ENCODE peak calls at places on chromosomes 7 and 10, in nine cellular contexts. Q, P, D, R, F, B, G, A and V are unnamed samples.
A peak's percentile ranks its signal among the peaks of the same experiment; 100 is the strongest.

GRCh38 chr7:100372256-100372655 is 1.0 kb upstream of the PILRA start:
- DNase-seq in P (no peak), Q (no peak), G (no peak), A (no peak), F (no peak), R (peak; percentile 52), D (no peak), B (peak; percentile 36), V (no peak)

GRCh38 chr10:116849271-116850057 is at the start of gene ENO4:
- DNase-seq in G (peak; percentile 92), D (peak; percentile 64), R (peak; percentile 65), A (peak; percentile 89), P (no peak), F (peak; percentile 55), B (peak; percentile 84), Q (peak; percentile 78), V (peak; percentile 89)

GRCh38 chr10:30820282-30820991 is 190.9 kb upstream of the LYZL2 start:
- DNase-seq in R (peak; percentile 99), B (peak; percentile 88), D (no peak), G (no peak), A (no peak), F (no peak), P (no peak), Q (no peak), V (peak; percentile 7)

GRCh38 chr10:78727728-78728127 is 341.0 kb upstream of the ZMIZ1 start:
- DNase-seq in R (no peak), Q (no peak), D (peak; percentile 68), F (no peak), G (peak; percentile 92), A (no peak), P (no peak), B (no peak), V (no peak)

GRCh38 chr10:114654829-114655575 is 3.1 kb downstream of the ABLIM1 start:
- DNase-seq in D (no peak), R (peak; percentile 28), B (no peak), G (no peak), P (no peak), F (no peak), Q (no peak), A (no peak), V (no peak)

GRCh38 chr10:123045961-123046731 is 37.3 kb downstream of the ACADSB start:
- DNase-seq in B (no peak), A (no peak), Q (no peak), G (no peak), P (no peak), D (no peak), F (no peak), R (no peak), V (no peak)

GRCh38 chr10:86267286-86268195 is 99.1 kb downstream of the GRID1 start:
- DNase-seq in D (no peak), B (no peak), Q (no peak), G (peak; percentile 0), P (peak; percentile 6), R (no peak), F (no peak), A (no peak), V (no peak)

GRCh38 chr7:129612112-129613015 is 844 bp downstream of the NRF1 start:
- DNase-seq in G (peak; percentile 66), F (peak; percentile 37), A (peak; percentile 23), P (peak; percentile 47), R (peak; percentile 61), Q (no peak), B (peak; percentile 67), D (peak; percentile 56), V (peak; percentile 36)

GRCh38 chr7:130923930-130924329 is 189.9 kb upstream of the KLF14 start:
- DNase-seq in Q (no peak), A (no peak), P (no peak), R (no peak), F (no peak), D (no peak), G (no peak), B (no peak), V (no peak)

GRCh38 chr10:132643709-132644543 is 106.3 kb downstream of the INPP5A start:
- DNase-seq in B (no peak), R (no peak), F (no peak), G (no peak), Q (no peak), D (no peak), A (no peak), P (no peak), V (no peak)

GRCh38 chr7:50335795-50336754 is 31.6 kb downstream of the IKZF1 start:
- DNase-seq in B (no peak), D (no peak), P (peak; percentile 90), R (no peak), A (no peak), F (no peak), Q (no peak), G (no peak), V (peak; percentile 4)

GRCh38 chr10:7659560-7659959 is 7.2 kb downstream of the ITIH5 start:
- DNase-seq in R (peak; percentile 4), P (no peak), B (no peak), G (no peak), F (no peak), Q (no peak), D (no peak), A (no peak), V (no peak)

DNA sequence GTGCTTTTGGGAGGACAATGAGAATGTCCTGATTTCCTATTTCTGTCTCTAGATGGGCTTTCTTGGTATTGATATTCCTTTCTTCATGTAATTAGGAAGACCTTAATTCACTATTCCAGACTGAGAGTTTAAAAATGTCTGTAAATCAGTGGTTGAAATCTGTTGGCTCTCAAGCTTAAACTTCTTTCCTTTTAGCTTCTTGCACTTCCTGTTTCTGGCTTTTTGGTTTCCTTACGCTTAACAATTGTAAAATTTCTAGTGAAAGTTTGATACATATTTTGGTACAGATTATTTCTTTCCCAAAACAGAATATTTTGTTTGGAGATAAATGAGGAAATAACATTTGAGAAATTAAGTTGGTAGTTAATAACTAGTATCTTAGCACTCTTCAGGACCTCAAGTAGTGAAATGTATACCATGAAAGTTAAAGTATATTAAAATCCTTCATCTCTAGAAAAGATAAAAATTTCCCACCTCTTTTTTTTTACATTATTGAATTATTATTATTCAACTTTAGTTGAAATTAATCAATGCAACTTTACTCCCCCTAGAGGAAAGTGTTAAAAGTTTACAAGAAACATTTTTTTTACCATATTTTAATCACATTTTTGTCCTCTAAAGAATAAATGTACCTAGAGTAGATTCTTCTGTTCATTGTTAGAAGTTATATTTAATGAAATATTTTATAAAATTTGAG is 137.2 kb downstream of the PHTF2 start:
- DNase-seq in G (no peak), R (peak; percentile 33), D (no peak), P (no peak), B (peak; percentile 36), Q (no peak), F (no peak), A (no peak), V (no peak)
- TF ChIP-seq CTCF in G (no peak), R (peak; percentile 35), D (peak; percentile 22), P (no peak), B (no peak), Q (peak; percentile 9), F (no peak), A (peak; percentile 69), V (peak; percentile 46)

DNA sequence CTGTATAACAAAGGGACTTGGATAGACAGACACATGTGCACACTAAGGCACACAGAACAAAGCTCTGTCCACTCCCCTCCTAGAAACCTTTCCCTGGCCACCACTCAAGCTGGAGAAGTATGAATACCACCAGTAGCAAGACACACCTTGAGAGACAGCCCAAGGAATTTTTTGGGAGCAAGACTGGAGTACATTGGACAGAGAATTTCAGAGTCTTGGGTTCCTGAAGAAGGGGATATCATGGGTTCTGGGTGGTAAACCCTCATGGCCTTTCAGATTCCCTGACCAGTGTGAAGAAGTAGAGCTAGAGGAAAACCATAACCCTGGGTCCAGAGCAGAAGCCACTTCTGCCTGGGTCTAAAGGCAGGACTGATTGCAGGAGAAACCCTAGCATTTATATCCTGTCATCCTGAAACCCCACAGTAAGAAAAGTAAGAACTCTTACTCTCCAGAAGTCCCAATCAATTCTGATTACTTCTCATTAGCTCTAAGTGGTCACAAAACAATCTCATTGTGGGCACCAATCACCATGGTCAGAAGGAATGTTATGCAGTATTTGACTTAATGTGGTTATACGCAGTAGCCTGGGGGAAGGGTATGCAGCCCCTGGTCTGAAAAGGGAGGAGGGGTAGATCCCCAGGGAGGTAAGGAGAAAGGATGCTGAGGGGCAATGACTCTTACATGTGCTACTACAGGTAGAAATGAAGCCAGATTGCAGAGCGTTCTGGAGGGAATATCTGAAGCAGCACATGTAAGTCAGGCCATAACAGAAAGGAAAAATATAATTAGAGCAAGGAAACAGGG is 20.5 kb upstream of the MACC1 start:
- DNase-seq in A (no peak), B (no peak), G (no peak), P (no peak), R (no peak), Q (no peak), D (no peak), F (no peak), V (no peak)
- TF ChIP-seq CTCF in A (no peak), B (no peak), G (no peak), P (no peak), R (no peak), Q (no peak), D (no peak), F (no peak), V (no peak)

DNA sequence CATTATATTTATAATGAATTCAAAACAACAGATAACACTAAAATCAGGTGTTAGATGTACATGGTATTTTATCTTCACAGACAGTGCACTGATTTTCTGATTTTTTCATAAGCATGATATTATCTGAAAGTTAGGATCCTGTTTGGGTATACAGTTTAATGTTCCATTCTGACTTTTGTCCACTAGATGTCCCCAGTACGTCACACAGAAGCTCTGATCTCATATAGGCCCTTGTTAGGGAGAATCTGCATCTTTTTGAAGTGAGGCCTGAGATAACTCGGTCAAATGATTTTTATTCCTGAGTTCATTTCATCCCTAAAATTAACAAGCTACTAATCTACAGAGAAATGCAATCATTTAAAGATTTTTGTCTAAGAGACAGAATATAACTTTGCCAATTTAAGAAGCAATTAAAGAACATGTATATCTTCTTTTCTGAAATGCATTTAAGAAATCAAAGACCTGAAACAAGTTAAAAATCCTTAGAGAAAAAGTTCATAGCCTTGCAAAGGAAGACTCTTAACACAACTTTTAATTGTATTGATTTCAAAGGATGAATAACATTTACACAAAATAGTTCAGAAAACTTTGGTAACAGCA is 72.0 kb upstream of the TES start:
- DNase-seq in G (no peak), F (peak; percentile 38), P (no peak), R (peak; percentile 83), A (peak; percentile 16), D (peak; percentile 19), Q (peak; percentile 37), B (peak; percentile 85), V (peak; percentile 72)
- TF ChIP-seq CTCF in G (peak; percentile 75), F (peak; percentile 53), P (peak; percentile 84), R (peak; percentile 85), A (peak; percentile 69), D (peak; percentile 78), Q (peak; percentile 69), B (peak; percentile 77), V (peak; percentile 64)

DNA sequence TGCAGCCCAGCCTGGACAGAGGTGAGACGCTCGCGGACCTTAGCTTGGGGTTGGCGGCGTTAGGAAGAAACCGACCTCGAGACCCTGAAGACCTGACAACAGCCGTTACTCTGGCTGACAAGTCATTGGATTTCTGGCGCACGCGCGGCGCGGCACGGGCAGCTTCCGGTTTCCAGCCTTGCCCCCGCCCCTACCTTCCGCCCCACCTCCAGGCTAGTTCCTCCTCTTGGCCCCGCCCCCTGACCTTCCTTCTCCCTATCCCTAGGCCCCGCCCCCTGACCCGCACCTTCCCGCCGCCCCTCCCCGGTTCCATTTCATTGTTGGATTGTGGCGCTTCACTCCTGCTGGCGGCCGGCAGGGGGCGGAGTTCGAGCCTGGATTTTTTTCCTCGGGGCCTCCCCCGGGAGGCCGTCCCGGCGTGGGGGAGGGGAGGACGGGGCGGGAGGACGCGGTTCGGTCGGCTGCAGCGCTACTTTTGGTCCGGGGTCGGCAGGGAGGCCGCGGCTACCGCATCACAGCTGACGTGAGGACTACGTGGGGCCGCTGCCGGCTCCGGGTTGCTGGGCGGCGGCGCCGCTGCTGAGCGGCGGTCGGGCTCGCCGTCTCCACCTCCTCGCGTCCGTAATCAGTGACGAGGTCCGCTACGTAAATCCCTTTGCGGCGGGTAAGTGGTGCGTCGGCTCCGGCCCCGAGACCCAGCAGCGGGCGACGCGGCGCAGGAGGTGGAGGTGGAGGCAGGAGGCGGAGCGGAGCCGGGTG is at the start of gene CREM:
- DNase-seq in G (peak; percentile 100), R (peak; percentile 96), B (peak; percentile 97), Q (peak; percentile 96), P (peak; percentile 100), D (peak; percentile 100), F (peak; percentile 96), A (peak; percentile 99), V (peak; percentile 98)
- TF ChIP-seq CTCF in G (peak; percentile 77), R (peak; percentile 82), B (peak; percentile 60), Q (peak; percentile 75), P (peak; percentile 67), D (peak; percentile 85), F (peak; percentile 50), A (peak; percentile 99), V (peak; percentile 86)